ENCODE peak calls at places on chromosomes 13 and 19, in four cellular contexts. One of them, this sample, is unnamed.
A peak's percentile ranks its signal among the peaks of the same experiment; 100 is the strongest.

GRCh38 chr19:33862991-33863390 is 66.3 kb downstream of the KCTD15 start:
- DNase-seq in neural progenitor cell: no peak
- DNase-seq in ovary: no peak
- DNase-seq in prostate gland: no peak
- DNase-seq in this sample: no peak

GRCh38 chr13:105956891-105957290 is 578.6 kb downstream of the EFNB2 start:
- DNase-seq in neural progenitor cell: no peak
- DNase-seq in ovary: no peak
- DNase-seq in prostate gland: no peak
- DNase-seq in this sample: no peak

GRCh38 chr19:48868196-48868886 is at the start of gene PLEKHA4:
- DNase-seq in neural progenitor cell: peak; percentile 33
- DNase-seq in ovary: peak; percentile 84
- DNase-seq in prostate gland: no peak
- DNase-seq in this sample: peak; percentile 80

GRCh38 chr13:39144941-39145533 is 106.8 kb downstream of the NHLRC3 start:
- DNase-seq in neural progenitor cell: peak; percentile 82
- DNase-seq in ovary: peak; percentile 54
- DNase-seq in prostate gland: peak; percentile 42
- DNase-seq in this sample: peak; percentile 60

GRCh38 chr13:100875392-100876043 is 200.9 kb upstream of the TMTC4 start:
- DNase-seq in neural progenitor cell: no peak
- DNase-seq in ovary: no peak
- DNase-seq in prostate gland: no peak
- DNase-seq in this sample: no peak

GRCh38 chr19:55907286-55907685 is 24.9 kb downstream of the NLRP13 start:
- DNase-seq in neural progenitor cell: no peak
- DNase-seq in ovary: no peak
- DNase-seq in prostate gland: no peak
- DNase-seq in this sample: no peak

GRCh38 chr19:29708553-29709439 is 6.3 kb downstream of the C19orf12 start:
- DNase-seq in neural progenitor cell: no peak
- DNase-seq in ovary: no peak
- DNase-seq in prostate gland: no peak
- DNase-seq in this sample: no peak

GRCh38 chr19:45781282-45782161 is 768 bp downstream of the DMPK start:
- DNase-seq in neural progenitor cell: no peak
- DNase-seq in ovary: peak; percentile 57
- DNase-seq in prostate gland: peak; percentile 52
- DNase-seq in this sample: no peak

GRCh38 chr19:15199652-15200574 is 882 bp downstream of the NOTCH3 start:
- DNase-seq in neural progenitor cell: peak; percentile 95
- DNase-seq in ovary: peak; percentile 75
- DNase-seq in prostate gland: peak; percentile 37
- DNase-seq in this sample: no peak

GRCh38 chr13:52806029-52806428 is 42.4 kb downstream of the PCDH8 start:
- DNase-seq in neural progenitor cell: no peak
- DNase-seq in ovary: no peak
- DNase-seq in prostate gland: no peak
- DNase-seq in this sample: no peak

GRCh38 chr19:16418597-16418962 is 53.2 kb downstream of the EPS15L1 start:
- DNase-seq in neural progenitor cell: peak; percentile 19
- DNase-seq in ovary: no peak
- DNase-seq in prostate gland: no peak
- DNase-seq in this sample: no peak

GRCh38 chr13:39311619-39312018 is 273.4 kb downstream of the NHLRC3 start:
- DNase-seq in neural progenitor cell: no peak
- DNase-seq in ovary: no peak
- DNase-seq in prostate gland: peak; percentile 5
- DNase-seq in this sample: no peak

GRCh38 chr13:27336005-27336673 is 65.5 kb downstream of the RASL11A start:
- DNase-seq in neural progenitor cell: no peak
- DNase-seq in ovary: no peak
- DNase-seq in prostate gland: no peak
- DNase-seq in this sample: no peak

GRCh38 chr19:12641456-12641855 is 25.1 kb downstream of the MAN2B1 start:
- DNase-seq in neural progenitor cell: no peak
- DNase-seq in ovary: no peak
- DNase-seq in prostate gland: no peak
- DNase-seq in this sample: no peak

GRCh38 chr13:94849254-94849653 is 136.9 kb upstream of the SOX21 start:
- DNase-seq in neural progenitor cell: no peak
- DNase-seq in ovary: no peak
- DNase-seq in prostate gland: no peak
- DNase-seq in this sample: no peak

GRCh38 chr19:35739275-35740107 is 2.8 kb downstream of the IGFLR1 start:
- DNase-seq in neural progenitor cell: no peak
- DNase-seq in ovary: no peak
- DNase-seq in prostate gland: no peak
- DNase-seq in this sample: no peak

GRCh38 chr19:15652559-15653278 is 12.0 kb downstream of the CYP4F3 start:
- DNase-seq in neural progenitor cell: no peak
- DNase-seq in ovary: no peak
- DNase-seq in prostate gland: no peak
- DNase-seq in this sample: no peak

GRCh38 chr19:53980553-53981407 is 10.7 kb upstream of the CACNG6 start:
- DNase-seq in neural progenitor cell: peak; percentile 78
- DNase-seq in ovary: no peak
- DNase-seq in prostate gland: no peak
- DNase-seq in this sample: no peak

GRCh38 chr19:8451885-8452284 is 7.1 kb downstream of the HNRNPM start:
- DNase-seq in neural progenitor cell: peak; percentile 40
- DNase-seq in ovary: no peak
- DNase-seq in prostate gland: no peak
- DNase-seq in this sample: no peak

GRCh38 chr19:6753178-6754031 is 13.8 kb downstream of the SH2D3A start:
- DNase-seq in neural progenitor cell: peak; percentile 97
- DNase-seq in ovary: peak; percentile 88
- DNase-seq in prostate gland: no peak
- DNase-seq in this sample: peak; percentile 83

GRCh38 chr19:38685666-38686529 is 38.4 kb downstream of the ACTN4 start:
- DNase-seq in neural progenitor cell: peak; percentile 80
- DNase-seq in ovary: no peak
- DNase-seq in prostate gland: no peak
- DNase-seq in this sample: no peak

GRCh38 chr13:33284916-33285315 is 639 bp downstream of the STARD13 start:
- DNase-seq in neural progenitor cell: no peak
- DNase-seq in ovary: no peak
- DNase-seq in prostate gland: no peak
- DNase-seq in this sample: no peak

GRCh38 chr13:78875792-78876580 is 217.0 kb upstream of the OBI1 start:
- DNase-seq in neural progenitor cell: peak; percentile 9
- DNase-seq in ovary: no peak
- DNase-seq in prostate gland: no peak
- DNase-seq in this sample: no peak

DNA sequence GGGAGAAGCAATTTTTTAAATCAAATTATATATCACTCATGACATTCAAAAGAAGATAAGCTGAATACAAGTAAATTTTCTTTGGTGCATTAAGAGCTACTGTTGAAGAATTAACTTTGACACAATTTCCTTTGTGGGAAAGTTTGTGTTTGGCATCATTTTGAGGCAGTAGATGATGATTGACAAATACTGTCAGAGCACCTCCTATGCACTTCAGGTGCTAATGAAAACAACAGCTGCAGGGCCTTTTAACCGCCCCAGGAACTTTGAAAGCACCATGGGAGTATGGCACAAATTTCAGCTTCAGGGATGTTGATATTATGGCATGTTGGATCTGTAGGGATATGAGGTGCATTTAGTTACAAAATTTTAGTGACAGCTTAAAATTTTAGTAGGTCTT is 21.0 kb upstream of the DLEU7 start:
- DNase-seq in neural progenitor cell: no peak
- DNase-seq in ovary: no peak
- DNase-seq in prostate gland: no peak
- DNase-seq in this sample: no peak
- H3K4me1 ChIP-seq in neural progenitor cell: peaks cover 6% of the 10 kb centered on the region
- H3K4me1 ChIP-seq in ovary: no peaks in the 10 kb centered on the region
- H3K4me1 ChIP-seq in prostate gland: no peaks in the 10 kb centered on the region
- H3K4me1 ChIP-seq in this sample: no peaks in the 10 kb centered on the region

GRCh38 chr19:4389511-4390016 is 10.8 kb downstream of the SH3GL1 start:
- DNase-seq in neural progenitor cell: no peak
- DNase-seq in ovary: no peak
- DNase-seq in prostate gland: no peak
- DNase-seq in this sample: no peak

GRCh38 chr19:4389064-4389375 is 11.3 kb downstream of the SH3GL1 start:
- DNase-seq in neural progenitor cell: no peak
- DNase-seq in ovary: no peak
- DNase-seq in prostate gland: no peak
- DNase-seq in this sample: no peak

GRCh38 chr19:4391701-4392543 is 8.4 kb downstream of the SH3GL1 start:
- DNase-seq in neural progenitor cell: no peak
- DNase-seq in ovary: peak; percentile 47
- DNase-seq in prostate gland: no peak
- DNase-seq in this sample: no peak

GRCh38 chr19:4390862-4391693 is 9.3 kb downstream of the SH3GL1 start:
- DNase-seq in neural progenitor cell: no peak
- DNase-seq in ovary: no peak
- DNase-seq in prostate gland: peak; percentile 44
- DNase-seq in this sample: no peak

GRCh38 chr19:4390017-4390861 is 10.1 kb downstream of the SH3GL1 start:
- DNase-seq in neural progenitor cell: peak; percentile 87
- DNase-seq in ovary: peak; percentile 38
- DNase-seq in prostate gland: no peak
- DNase-seq in this sample: no peak
- H3K4me1 ChIP-seq in neural progenitor cell: peaks cover 69% of the 10 kb centered on the region
- H3K4me1 ChIP-seq in ovary: peaks cover 32% of the 10 kb centered on the region
- H3K4me1 ChIP-seq in prostate gland: peaks cover 57% of the 10 kb centered on the region
- H3K4me1 ChIP-seq in this sample: peaks cover 35% of the 10 kb centered on the region

GRCh38 chr19:18304496-18305312 is 18.2 kb downstream of the LSM4 start:
- DNase-seq in neural progenitor cell: peak; percentile 76
- DNase-seq in ovary: peak; percentile 89
- DNase-seq in prostate gland: no peak
- DNase-seq in this sample: peak; percentile 88

GRCh38 chr19:18301718-18302111 is 20.3 kb upstream of the JUND start:
- DNase-seq in neural progenitor cell: no peak
- DNase-seq in ovary: no peak
- DNase-seq in prostate gland: no peak
- DNase-seq in this sample: no peak

GRCh38 chr19:18306903-18307681 is 15.8 kb downstream of the LSM4 start:
- DNase-seq in neural progenitor cell: no peak
- DNase-seq in ovary: peak; percentile 74
- DNase-seq in prostate gland: no peak
- DNase-seq in this sample: no peak

GRCh38 chr19:18306209-18306902 is 16.5 kb downstream of the LSM4 start:
- DNase-seq in neural progenitor cell: no peak
- DNase-seq in ovary: no peak
- DNase-seq in prostate gland: no peak
- DNase-seq in this sample: no peak

GRCh38 chr19:18304194-18304495 is 18.7 kb downstream of the LSM4 start:
- DNase-seq in neural progenitor cell: no peak
- DNase-seq in ovary: no peak
- DNase-seq in prostate gland: no peak
- DNase-seq in this sample: no peak
- H3K4me1 ChIP-seq in neural progenitor cell: peaks cover 21% of the 10 kb centered on the region
- H3K4me1 ChIP-seq in ovary: peaks cover 18% of the 10 kb centered on the region
- H3K4me1 ChIP-seq in prostate gland: peaks cover 5% of the 10 kb centered on the region
- H3K4me1 ChIP-seq in this sample: peaks cover 37% of the 10 kb centered on the region

DNA sequence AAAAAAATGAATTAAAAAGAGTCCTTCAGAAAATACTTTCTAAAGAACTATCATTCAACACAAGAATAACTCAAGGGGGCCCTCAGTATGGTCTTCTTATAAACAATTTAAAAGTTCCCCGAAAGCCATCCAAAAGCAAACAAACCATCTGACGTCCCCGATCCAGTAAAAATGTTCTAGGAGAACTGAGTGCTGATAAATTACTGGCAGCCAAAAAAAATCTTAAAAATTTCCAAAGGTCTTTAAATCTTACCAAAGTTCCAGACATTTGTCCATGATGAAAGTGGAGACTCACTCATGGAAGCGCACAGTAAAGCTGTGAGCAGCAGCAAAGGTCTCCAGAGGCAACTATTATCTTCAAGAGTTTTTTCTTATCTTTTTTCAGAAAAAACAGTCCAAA is 85.6 kb downstream of the COL4A1 start:
- DNase-seq in neural progenitor cell: no peak
- DNase-seq in ovary: no peak
- DNase-seq in prostate gland: no peak
- DNase-seq in this sample: no peak
- H3K4me1 ChIP-seq in neural progenitor cell: peaks cover 3% of the 10 kb centered on the region
- H3K4me1 ChIP-seq in ovary: peaks cover 9% of the 10 kb centered on the region
- H3K4me1 ChIP-seq in prostate gland: no peaks in the 10 kb centered on the region
- H3K4me1 ChIP-seq in this sample: peaks cover 7% of the 10 kb centered on the region